ENCODE peak calls at places on chromosomes 16 and 17, in eight cellular contexts. P, K, D, O, S, T, C and J are unnamed samples.
A peak's percentile ranks its signal among the peaks of the same experiment; 100 is the strongest.

GRCh38 chr16:86377251-86378022 is 132.9 kb upstream of the FOXF1 start:
- DNase-seq in P (no peak), K (no peak), D (no peak), O (no peak), S (no peak), T (no peak), C (no peak), J (no peak)

GRCh38 chr16:89667633-89668032 is 10.0 kb downstream of the SPATA33 start:
- DNase-seq in P (no peak), K (no peak), D (no peak), O (no peak), S (no peak), T (no peak), C (no peak), J (no peak)

GRCh38 chr17:18225562-18226283 is at the start of gene LLGL1:
- DNase-seq in P (no peak), K (no peak), D (no peak), O (no peak), S (no peak), T (no peak), C (no peak), J (no peak)

GRCh38 chr17:79563237-79564013 is 47.4 kb downstream of the RBFOX3 start:
- DNase-seq in P (no peak), K (no peak), D (no peak), O (no peak), S (no peak), T (no peak), C (no peak), J (no peak)

GRCh38 chr16:47046726-47047602 is 73.5 kb upstream of the DNAJA2 start:
- DNase-seq in P (no peak), K (no peak), D (peak; percentile 51), O (no peak), S (no peak), T (no peak), C (peak; percentile 38), J (peak; percentile 50)

GRCh38 chr16:74740795-74741304 is 33.8 kb downstream of the FA2H start:
- DNase-seq in P (no peak), K (no peak), D (no peak), O (no peak), S (no peak), T (no peak), C (no peak), J (no peak)

GRCh38 chr16:23705517-23705902 is 7.5 kb downstream of the ERN2 start:
- DNase-seq in P (no peak), K (no peak), D (no peak), O (no peak), S (no peak), T (no peak), C (no peak), J (no peak)

GRCh38 chr16:11097782-11098167 is 153.4 kb downstream of the CLEC16A start:
- DNase-seq in P (no peak), K (no peak), D (no peak), O (no peak), S (no peak), T (no peak), C (no peak), J (no peak)

GRCh38 chr17:27975146-27976011 is 67.1 kb upstream of the NLK start:
- DNase-seq in P (peak; percentile 83), K (no peak), D (no peak), O (no peak), S (peak; percentile 28), T (no peak), C (no peak), J (peak; percentile 27)